ENCODE peak calls at places on chromosomes 3 and 15, in six cellular contexts. R is GM23248, Z is neural progenitor cell, M is SK-N-SH, Y is HCT116, E is MM.1S. Q is an unnamed sample.

GRCh38 chr15:73872370-73872769 is 994 bp upstream of the TBC1D21 start:
- DNase-seq in M (no peak), R (peak; percentile 81), Z (no peak), Y (no peak), E (no peak), Q (peak; percentile 7)

GRCh38 chr15:35912196-35912595 is 366.2 kb upstream of the DPH6 start:
- DNase-seq in Y (no peak), E (no peak), R (peak; percentile 34), Z (no peak), M (peak; percentile 16), Q (peak; percentile 50)

GRCh38 chr15:40353697-40354096 is 2.9 kb downstream of the PHGR1 start:
- DNase-seq in E (no peak), Z (no peak), M (no peak), Y (no peak), R (no peak), Q (no peak)

GRCh38 chr3:69020424-69020823 is 6.9 kb upstream of the EOGT start:
- DNase-seq in M (no peak), Y (no peak), E (peak; percentile 32), R (peak; percentile 42), Z (no peak), Q (peak; percentile 6)

GRCh38 chr15:101143321-101143720 is 108.5 kb downstream of the CHSY1 start:
- DNase-seq in E (no peak), Z (no peak), Y (no peak), M (peak; percentile 57), R (no peak), Q (no peak)

GRCh38 chr3:188037116-188037718 is 116.7 kb upstream of the LPP start:
- DNase-seq in M (no peak), R (peak; percentile 58), Z (peak; percentile 52), E (no peak), Y (peak; percentile 28), Q (peak; percentile 65)

GRCh38 chr3:25783661-25784512 is 644 bp upstream of the NGLY1 start:
- DNase-seq in E (peak; percentile 28), Z (peak; percentile 86), Y (no peak), R (peak; percentile 63), M (no peak), Q (peak; percentile 31)

GRCh38 chr3:169498336-169498735 is 165.2 kb downstream of the MECOM start:
- DNase-seq in Z (no peak), M (no peak), R (no peak), Y (no peak), E (no peak), Q (peak; percentile 6)

GRCh38 chr15:58232273-58233065 is 94.3 kb downstream of the AQP9 start:
- DNase-seq in Y (no peak), E (no peak), Z (no peak), R (no peak), M (no peak), Q (peak; percentile 6)

GRCh38 chr15:51341366-51342248 is at the start of gene GLDN:
- DNase-seq in Y (no peak), E (no peak), M (peak; percentile 80), R (peak; percentile 66), Z (peak; percentile 76), Q (no peak)

GRCh38 chr15:90231028-90232017 is 2.4 kb downstream of the CIB1 start:
- DNase-seq in Y (no peak), R (no peak), E (no peak), Z (no peak), M (no peak), Q (peak; percentile 47)

GRCh38 chr3:130386604-130387263 is 41.3 kb downstream of the COL6A5 start:
- DNase-seq in Z (no peak), E (no peak), M (no peak), Y (no peak), R (peak; percentile 36), Q (peak; percentile 62)

GRCh38 chr3:127857270-127857801 is 35.0 kb upstream of the MGLL start:
- DNase-seq in E (no peak), Z (no peak), R (no peak), Y (no peak), M (peak; percentile 42), Q (no peak)

GRCh38 chr3:195075941-195076875 is 194.8 kb downstream of the XXYLT1 start:
- DNase-seq in R (peak; percentile 26), M (peak; percentile 63), E (no peak), Z (no peak), Y (no peak), Q (no peak)

GRCh38 chr3:4776980-4777581 is 202.2 kb upstream of the BHLHE40 start:
- DNase-seq in R (peak; percentile 38), M (no peak), E (no peak), Z (no peak), Y (no peak), Q (peak; percentile 24)

GRCh38 chr15:26179906-26180305 is 316.8 kb upstream of the ATP10A start:
- DNase-seq in Y (no peak), M (peak; percentile 9), Z (peak; percentile 80), E (no peak), R (peak; percentile 1), Q (peak; percentile 30)
- H3K4me2 ChIP-seq in Y (no peak overlapping the region), M (no peak overlapping the region), Z (peak overlapping the region; percentile 4), E (no peak overlapping the region), R (no peak overlapping the region), Q (no peak overlapping the region)

GRCh38 chr3:22010997-22011396 is 260.0 kb upstream of the ZNF385D start:
- DNase-seq in Y (no peak), Z (no peak), M (no peak), R (no peak), E (no peak), Q (no peak)

GRCh38 chr3:22012471-22012870 is 261.5 kb upstream of the ZNF385D start:
- DNase-seq in E (no peak), Z (no peak), Y (no peak), R (peak; percentile 55), M (no peak), Q (peak; percentile 14)

GRCh38 chr3:22013641-22014040 is 262.6 kb upstream of the ZNF385D start:
- DNase-seq in Z (peak; percentile 39), R (no peak), E (no peak), M (no peak), Y (no peak), Q (no peak)

GRCh38 chr3:22016197-22016596 is 265.2 kb upstream of the ZNF385D start:
- DNase-seq in E (peak; percentile 71), M (no peak), Z (no peak), R (no peak), Y (no peak), Q (no peak)
- H3K9ac ChIP-seq in E (no peak overlapping the region), M (no peak overlapping the region), Z (no peak overlapping the region), R (no peak overlapping the region), Y (no peak overlapping the region), Q (no peak overlapping the region)

DNA sequence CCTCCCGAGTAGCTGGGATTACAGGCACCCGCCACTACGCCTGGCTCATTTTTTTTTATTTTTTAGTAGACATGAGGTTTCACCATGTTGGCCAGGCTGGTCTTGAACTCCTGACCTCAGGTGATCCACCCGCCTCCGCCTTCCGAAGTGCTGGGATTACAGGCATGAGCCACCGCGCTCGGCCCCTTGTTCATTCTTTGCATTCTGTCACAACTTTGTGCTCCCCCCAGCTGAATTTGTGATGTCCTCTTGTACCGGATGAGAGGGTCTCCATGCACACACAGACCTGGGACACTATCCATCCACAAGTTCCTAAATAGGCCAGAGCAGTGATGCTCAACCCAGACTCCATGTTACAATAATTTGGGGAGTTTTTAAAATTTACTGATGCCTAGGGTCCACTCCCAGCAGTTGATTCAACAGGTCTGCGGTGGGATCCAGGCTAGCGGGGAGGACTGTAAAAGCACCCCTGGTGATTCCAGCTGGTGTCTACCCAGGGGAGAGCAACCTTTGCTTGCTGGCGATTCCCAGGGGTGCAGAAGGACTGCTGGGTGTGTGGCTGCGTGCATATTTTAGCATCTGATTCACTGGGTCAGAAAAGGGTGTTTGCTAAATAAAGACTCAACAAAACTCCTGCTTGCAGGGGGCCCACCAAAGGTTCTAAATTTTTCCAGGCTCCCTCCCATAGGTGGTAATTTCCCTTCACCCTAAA is 995 bp downstream of the RASSF1 start:
- DNase-seq in Y (no peak), E (no peak), R (peak; percentile 86), Z (no peak), M (no peak), Q (no peak)
- TF ChIP-seq EZH2phosphoT487 in Y (no peak), E (no peak), R (no peak), Z (no peak), M (no peak), Q (no peak)

GRCh38 chr3:143552851-143553250 is 295.4 kb downstream of the SLC9A9 start:
- DNase-seq in Y (no peak), E (no peak), M (no peak), Z (no peak), R (no peak), Q (no peak)

GRCh38 chr3:143548449-143548848 is 299.8 kb downstream of the SLC9A9 start:
- DNase-seq in R (no peak), M (no peak), Y (no peak), E (no peak), Z (no peak), Q (no peak)

DNA sequence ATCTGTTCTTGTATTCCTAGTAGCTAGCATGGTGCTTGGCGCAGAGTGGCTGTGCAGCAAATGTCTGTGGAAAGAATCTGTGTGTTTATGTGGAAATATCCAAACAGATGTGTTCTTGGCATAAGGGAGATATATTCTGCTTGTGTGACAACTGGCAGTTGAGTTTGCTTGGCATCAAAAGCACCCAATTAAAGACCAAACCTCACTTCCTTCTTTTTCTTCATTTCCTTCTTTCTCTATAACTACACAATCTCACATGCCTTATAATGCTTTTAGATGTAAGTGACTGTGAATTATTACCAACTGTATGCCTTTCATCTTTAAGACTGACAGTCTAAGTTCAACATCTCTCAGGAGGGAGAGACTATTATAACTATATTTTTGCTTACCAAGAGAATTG is 296.5 kb downstream of the SLC9A9 start:
- DNase-seq in E (no peak), M (no peak), Z (no peak), R (no peak), Y (no peak), Q (no peak)
- H3K4me2 ChIP-seq in E (no peak overlapping the region), M (no peak overlapping the region), Z (no peak overlapping the region), R (no peak overlapping the region), Y (no peak overlapping the region), Q (no peak overlapping the region)

GRCh38 chr15:62790531-62790930 is 252.0 kb upstream of the TPM1 start:
- DNase-seq in Z (no peak), R (no peak), M (no peak), E (no peak), Y (no peak), Q (no peak)

GRCh38 chr15:62788224-62788623 is 254.3 kb upstream of the TPM1 start:
- DNase-seq in R (no peak), Z (no peak), M (no peak), Y (no peak), E (no peak), Q (no peak)

GRCh38 chr15:62792960-62793758 is 249.4 kb upstream of the TPM1 start:
- DNase-seq in M (peak; percentile 32), Y (no peak), R (peak; percentile 18), E (no peak), Z (no peak), Q (no peak)

GRCh38 chr15:62795171-62795570 is 247.4 kb upstream of the TPM1 start:
- DNase-seq in R (no peak), Y (no peak), Z (no peak), E (no peak), M (no peak), Q (no peak)

GRCh38 chr15:62791694-62792093 is 250.9 kb upstream of the TPM1 start:
- DNase-seq in M (no peak), Z (no peak), R (no peak), Y (no peak), E (no peak), Q (no peak)
- H3K9ac ChIP-seq in M (no peak overlapping the region), Z (no peak overlapping the region), R (no peak overlapping the region), Y (no peak overlapping the region), E (no peak overlapping the region), Q (no peak overlapping the region)

Q was measured in PC-3.